ENCODE peak calls at places on chromosomes 2 and 18, in six cellular contexts. One of them, this sample, is unnamed.

GRCh38 chr2:180478883-180479282 is 471.8 kb upstream of the CWC22 start:
- DNase-seq in A549: no peak
- DNase-seq in GM13977: no peak
- DNase-seq in nephron progenitor cell: no peak
- DNase-seq in kidney glomerular epithelial cell: no peak
- DNase-seq in endothelial cell: no peak
- DNase-seq in this sample: no peak

GRCh38 chr18:74682998-74683311 is 85.3 kb downstream of the ZNF407 start:
- DNase-seq in A549: no peak
- DNase-seq in GM13977: no peak
- DNase-seq in nephron progenitor cell: no peak
- DNase-seq in kidney glomerular epithelial cell: no peak
- DNase-seq in endothelial cell: no peak
- DNase-seq in this sample: no peak

GRCh38 chr2:10659898-10660568 is 29.7 kb downstream of the NOL10 start:
- DNase-seq in A549: peak; percentile 69
- DNase-seq in GM13977: peak; percentile 29
- DNase-seq in nephron progenitor cell: peak; percentile 58
- DNase-seq in kidney glomerular epithelial cell: peak; percentile 71
- DNase-seq in endothelial cell: peak; percentile 69
- DNase-seq in this sample: no peak

GRCh38 chr2:39706350-39706749 is 40.6 kb downstream of the TMEM178A start:
- DNase-seq in A549: no peak
- DNase-seq in GM13977: no peak
- DNase-seq in nephron progenitor cell: no peak
- DNase-seq in kidney glomerular epithelial cell: no peak
- DNase-seq in endothelial cell: no peak
- DNase-seq in this sample: no peak

GRCh38 chr2:41963661-41964525 is 83.9 kb upstream of the PKDCC start:
- DNase-seq in A549: peak; percentile 77
- DNase-seq in GM13977: no peak
- DNase-seq in nephron progenitor cell: peak; percentile 74
- DNase-seq in kidney glomerular epithelial cell: peak; percentile 17
- DNase-seq in endothelial cell: peak; percentile 43
- DNase-seq in this sample: no peak

GRCh38 chr2:60553992-60554648 is 666 bp upstream of the BCL11A start:
- DNase-seq in A549: peak; percentile 17
- DNase-seq in GM13977: peak; percentile 36
- DNase-seq in nephron progenitor cell: peak; percentile 64
- DNase-seq in kidney glomerular epithelial cell: no peak
- DNase-seq in endothelial cell: peak; percentile 70
- DNase-seq in this sample: peak; percentile 50

GRCh38 chr2:24493713-24494112 is 2.7 kb downstream of the NCOA1 start:
- DNase-seq in A549: no peak
- DNase-seq in GM13977: no peak
- DNase-seq in nephron progenitor cell: no peak
- DNase-seq in kidney glomerular epithelial cell: no peak
- DNase-seq in endothelial cell: no peak
- DNase-seq in this sample: no peak

GRCh38 chr2:108583903-108584520 is 49.7 kb downstream of the LIMS1 start:
- DNase-seq in A549: peak; percentile 81
- DNase-seq in GM13977: peak; percentile 63
- DNase-seq in nephron progenitor cell: peak; percentile 48
- DNase-seq in kidney glomerular epithelial cell: peak; percentile 77
- DNase-seq in endothelial cell: peak; percentile 56
- DNase-seq in this sample: peak; percentile 81

GRCh38 chr2:171390941-171391516 is 42.8 kb downstream of the METTL8 start:
- DNase-seq in A549: peak; percentile 31
- DNase-seq in GM13977: no peak
- DNase-seq in nephron progenitor cell: no peak
- DNase-seq in kidney glomerular epithelial cell: no peak
- DNase-seq in endothelial cell: no peak
- DNase-seq in this sample: no peak

GRCh38 chr2:42363413-42363812 is 2.4 kb upstream of the COX7A2L start:
- DNase-seq in A549: no peak
- DNase-seq in GM13977: no peak
- DNase-seq in nephron progenitor cell: no peak
- DNase-seq in kidney glomerular epithelial cell: no peak
- DNase-seq in endothelial cell: no peak
- DNase-seq in this sample: no peak

GRCh38 chr2:96452054-96452453 is 53.1 kb downstream of the NEURL3 start:
- DNase-seq in A549: no peak
- DNase-seq in GM13977: no peak
- DNase-seq in nephron progenitor cell: no peak
- DNase-seq in kidney glomerular epithelial cell: no peak
- DNase-seq in endothelial cell: no peak
- DNase-seq in this sample: no peak

GRCh38 chr2:238422285-238422684 is 4.4 kb upstream of the ASB1 start:
- DNase-seq in A549: no peak
- DNase-seq in GM13977: no peak
- DNase-seq in nephron progenitor cell: no peak
- DNase-seq in kidney glomerular epithelial cell: no peak
- DNase-seq in endothelial cell: no peak
- DNase-seq in this sample: no peak

GRCh38 chr2:165718811-165719210 is 75.2 kb downstream of the GALNT3 start:
- DNase-seq in A549: no peak
- DNase-seq in GM13977: no peak
- DNase-seq in nephron progenitor cell: no peak
- DNase-seq in kidney glomerular epithelial cell: no peak
- DNase-seq in endothelial cell: no peak
- DNase-seq in this sample: no peak

GRCh38 chr2:140947236-140947635 is 1183.6 kb downstream of the LRP1B start:
- DNase-seq in A549: no peak
- DNase-seq in GM13977: no peak
- DNase-seq in nephron progenitor cell: no peak
- DNase-seq in kidney glomerular epithelial cell: no peak
- DNase-seq in endothelial cell: no peak
- DNase-seq in this sample: no peak